ENCODE peak calls at places on chromosome 1, in six cellular contexts. One of them, this sample, is unnamed.

GRCh38 chr1:4768553-4768952 is 114.1 kb downstream of the AJAP1 start:
- DNase-seq in GM23338: no peak
- DNase-seq in GM23248: no peak
- DNase-seq in PC-3: no peak
- DNase-seq in MM.1S: no peak
- DNase-seq in neural progenitor cell: no peak
- DNase-seq in this sample: no peak

GRCh38 chr1:93735722-93736121 is 54.1 kb upstream of the BCAR3 start:
- DNase-seq in neural progenitor cell: no peak
- DNase-seq in GM23248: peak; percentile 94
- DNase-seq in PC-3: peak; percentile 56
- DNase-seq in MM.1S: no peak
- DNase-seq in GM23338: no peak
- DNase-seq in this sample: no peak

GRCh38 chr1:6301526-6301925 is 40.6 kb upstream of the GPR153 start:
- DNase-seq in PC-3: peak; percentile 100
- DNase-seq in GM23248: no peak
- DNase-seq in MM.1S: no peak
- DNase-seq in GM23338: no peak
- DNase-seq in neural progenitor cell: no peak
- DNase-seq in this sample: no peak

GRCh38 chr1:24567792-24568388 is 12.0 kb downstream of the NCMAP start:
- DNase-seq in MM.1S: no peak
- DNase-seq in neural progenitor cell: peak; percentile 26
- DNase-seq in PC-3: peak; percentile 84
- DNase-seq in GM23338: peak; percentile 65
- DNase-seq in GM23248: no peak
- DNase-seq in this sample: peak; percentile 88

GRCh38 chr1:47738560-47739182 is 258.5 kb downstream of the TRABD2B start:
- DNase-seq in GM23338: peak; percentile 87
- DNase-seq in PC-3: peak; percentile 79
- DNase-seq in MM.1S: no peak
- DNase-seq in neural progenitor cell: peak; percentile 81
- DNase-seq in GM23248: peak; percentile 72
- DNase-seq in this sample: peak; percentile 82

GRCh38 chr1:46396429-46397398 is 2.6 kb downstream of the FAAH start:
- DNase-seq in GM23338: no peak
- DNase-seq in PC-3: no peak
- DNase-seq in GM23248: no peak
- DNase-seq in MM.1S: no peak
- DNase-seq in neural progenitor cell: no peak
- DNase-seq in this sample: peak; percentile 3

GRCh38 chr1:28893403-28894102 is 20.8 kb upstream of the EPB41 start:
- DNase-seq in PC-3: peak; percentile 31
- DNase-seq in GM23338: peak; percentile 81
- DNase-seq in MM.1S: no peak
- DNase-seq in neural progenitor cell: peak; percentile 61
- DNase-seq in GM23248: peak; percentile 87
- DNase-seq in this sample: no peak

GRCh38 chr1:154403983-154404382 is 1.2 kb upstream of the IL6R start:
- DNase-seq in PC-3: no peak
- DNase-seq in GM23248: no peak
- DNase-seq in GM23338: no peak
- DNase-seq in MM.1S: no peak
- DNase-seq in neural progenitor cell: no peak
- DNase-seq in this sample: no peak

GRCh38 chr1:50959303-50959912 is 659 bp downstream of the FAF1 start:
- DNase-seq in PC-3: peak; percentile 42
- DNase-seq in GM23248: peak; percentile 74
- DNase-seq in neural progenitor cell: no peak
- DNase-seq in MM.1S: no peak
- DNase-seq in GM23338: peak; percentile 49
- DNase-seq in this sample: no peak

GRCh38 chr1:54477153-54477561 is 70.9 kb upstream of the ACOT11 start:
- DNase-seq in PC-3: no peak
- DNase-seq in neural progenitor cell: no peak
- DNase-seq in GM23338: no peak
- DNase-seq in MM.1S: no peak
- DNase-seq in GM23248: no peak
- DNase-seq in this sample: no peak

GRCh38 chr1:67874501-67875111 is 41.3 kb upstream of the GNG12 start:
- DNase-seq in GM23338: no peak
- DNase-seq in GM23248: no peak
- DNase-seq in MM.1S: no peak
- DNase-seq in PC-3: no peak
- DNase-seq in neural progenitor cell: no peak
- DNase-seq in this sample: no peak

DNA sequence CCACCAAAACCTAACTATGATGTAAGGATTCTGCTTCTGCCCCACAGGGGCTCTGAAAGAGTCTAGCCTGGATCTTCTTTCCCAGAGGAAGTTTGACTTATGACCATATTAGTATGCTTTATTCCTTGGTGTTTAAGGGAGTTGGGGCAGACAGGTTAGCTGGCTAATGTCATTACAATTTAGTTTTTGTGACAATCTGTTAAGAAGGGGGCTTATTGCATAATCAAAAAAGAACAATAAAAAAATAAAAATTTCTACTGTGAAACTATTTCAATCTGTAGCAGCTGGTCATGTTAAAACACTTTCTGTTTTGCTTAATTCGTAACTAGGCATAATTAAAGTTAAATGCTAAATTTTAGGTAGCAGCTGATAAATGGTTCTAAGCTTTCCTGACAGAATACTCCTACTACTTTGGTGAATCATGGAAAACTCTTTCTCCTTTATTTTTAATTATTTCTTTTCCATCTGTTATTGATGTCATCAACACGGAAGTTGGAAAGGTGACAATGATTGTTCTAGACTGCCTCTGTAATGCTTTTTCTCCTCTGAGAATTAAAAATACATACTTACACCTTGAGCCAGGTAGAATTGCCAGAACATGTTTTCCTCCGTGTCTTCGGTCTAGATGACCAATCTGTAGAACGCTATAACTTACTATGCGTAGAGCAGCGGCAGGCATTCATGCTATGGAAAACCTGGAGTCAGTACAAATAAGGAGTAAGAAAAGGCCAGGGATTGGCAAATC is 18.6 kb downstream of the DYRK3 start:
- DNase-seq in MM.1S: no peak
- DNase-seq in GM23248: no peak
- DNase-seq in PC-3: no peak
- DNase-seq in GM23338: no peak
- DNase-seq in neural progenitor cell: no peak
- DNase-seq in this sample: no peak
- TF ChIP-seq EZH2phosphoT487 in MM.1S: no peak
- TF ChIP-seq EZH2phosphoT487 in GM23248: no peak
- TF ChIP-seq EZH2phosphoT487 in PC-3: no peak
- TF ChIP-seq EZH2phosphoT487 in GM23338: no peak
- TF ChIP-seq EZH2phosphoT487 in neural progenitor cell: no peak
- TF ChIP-seq EZH2phosphoT487 in this sample: no peak

GRCh38 chr1:2968471-2968881 is 52.8 kb upstream of the ACTRT2 start:
- DNase-seq in GM23338: peak; percentile 9
- DNase-seq in neural progenitor cell: no peak
- DNase-seq in GM23248: no peak
- DNase-seq in MM.1S: no peak
- DNase-seq in PC-3: no peak
- DNase-seq in this sample: no peak
- TF ChIP-seq EZH2 in GM23338: no peak
- TF ChIP-seq EZH2 in neural progenitor cell: no peak
- TF ChIP-seq EZH2 in GM23248: no peak
- TF ChIP-seq EZH2 in MM.1S: no peak
- TF ChIP-seq EZH2 in PC-3: peak; percentile 39
- TF ChIP-seq EZH2 in this sample: no peak

DNA sequence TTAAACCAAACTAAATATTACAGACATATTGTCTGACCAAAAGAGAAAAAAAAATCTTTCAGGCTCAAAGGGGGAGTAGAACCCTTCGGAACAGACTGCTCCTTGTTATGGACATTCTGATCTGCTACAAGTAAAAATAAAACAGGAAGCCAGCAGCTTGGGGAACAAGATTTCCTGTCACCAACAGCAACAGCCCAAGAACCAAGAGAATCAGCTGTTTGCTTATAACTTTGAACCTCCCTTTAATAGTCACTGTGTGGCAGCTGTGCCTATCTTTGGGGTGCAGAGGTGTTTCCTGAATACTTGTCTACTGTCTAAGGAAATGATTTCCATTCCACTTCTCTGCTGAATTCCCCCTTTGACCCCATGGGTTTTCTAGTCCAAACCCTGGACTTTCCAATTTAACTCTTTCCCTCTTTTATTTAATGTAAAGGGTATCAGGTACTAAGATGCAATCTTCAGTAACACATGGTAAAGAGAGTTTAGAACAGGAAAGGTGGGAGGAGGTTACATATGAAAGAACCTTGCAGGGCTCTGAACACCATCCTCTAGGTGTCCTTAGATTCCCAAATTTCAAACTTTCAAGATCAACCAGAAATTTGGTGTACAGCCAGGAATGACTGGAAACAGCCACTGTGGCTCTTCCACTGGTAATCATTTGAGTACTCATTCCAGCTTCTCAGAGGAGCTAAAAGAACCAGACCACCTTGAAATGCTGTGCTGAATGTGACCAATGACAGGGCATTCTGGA is 38.7 kb downstream of the GPR3 start:
- DNase-seq in GM23338: no peak
- DNase-seq in MM.1S: peak; percentile 53
- DNase-seq in GM23248: peak; percentile 46
- DNase-seq in PC-3: peak; percentile 14
- DNase-seq in neural progenitor cell: no peak
- DNase-seq in this sample: no peak
- TF ChIP-seq EZH2phosphoT487 in GM23338: no peak
- TF ChIP-seq EZH2phosphoT487 in MM.1S: no peak
- TF ChIP-seq EZH2phosphoT487 in GM23248: no peak
- TF ChIP-seq EZH2phosphoT487 in PC-3: no peak
- TF ChIP-seq EZH2phosphoT487 in neural progenitor cell: no peak
- TF ChIP-seq EZH2phosphoT487 in this sample: no peak

GRCh38 chr1:41362357-41362721 is 1.1 kb downstream of the FOXO6 start:
- DNase-seq in GM23338: no peak
- DNase-seq in MM.1S: no peak
- DNase-seq in PC-3: no peak
- DNase-seq in neural progenitor cell: no peak
- DNase-seq in GM23248: no peak
- DNase-seq in this sample: no peak
- TF ChIP-seq EZH2 in GM23338: no peak
- TF ChIP-seq EZH2 in MM.1S: no peak
- TF ChIP-seq EZH2 in PC-3: no peak
- TF ChIP-seq EZH2 in neural progenitor cell: no peak
- TF ChIP-seq EZH2 in GM23248: peak; percentile 56
- TF ChIP-seq EZH2 in this sample: no peak

DNA sequence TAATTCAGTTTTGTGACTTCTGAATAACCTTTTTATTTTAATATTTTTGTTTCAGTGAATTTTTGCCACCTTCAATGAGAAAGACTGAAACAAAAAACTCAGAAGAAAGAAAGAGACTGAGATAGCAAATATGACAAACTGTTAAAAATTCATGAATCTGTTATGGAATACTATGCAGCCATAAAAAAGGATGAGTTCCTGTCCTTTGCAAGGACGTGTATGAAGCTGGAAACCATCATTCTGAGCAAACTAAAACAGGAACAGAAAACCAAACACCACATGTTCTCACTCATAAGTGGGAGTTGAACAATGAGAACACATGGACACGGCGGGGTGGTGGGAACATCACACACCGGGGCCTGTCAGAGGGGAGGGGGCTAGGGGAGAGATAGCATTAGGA is 193.4 kb upstream of the FGGY start:
- DNase-seq in neural progenitor cell: no peak
- DNase-seq in PC-3: no peak
- DNase-seq in GM23248: no peak
- DNase-seq in MM.1S: no peak
- DNase-seq in GM23338: no peak
- DNase-seq in this sample: no peak
- TF ChIP-seq EZH2phosphoT487 in neural progenitor cell: no peak
- TF ChIP-seq EZH2phosphoT487 in PC-3: no peak
- TF ChIP-seq EZH2phosphoT487 in GM23248: no peak
- TF ChIP-seq EZH2phosphoT487 in MM.1S: no peak
- TF ChIP-seq EZH2phosphoT487 in GM23338: no peak
- TF ChIP-seq EZH2phosphoT487 in this sample: no peak

GRCh38 chr1:81804320-81804719 is 3.6 kb downstream of the ADGRL2 start:
- DNase-seq in PC-3: no peak
- DNase-seq in neural progenitor cell: peak; percentile 67
- DNase-seq in GM23338: peak; percentile 76
- DNase-seq in MM.1S: no peak
- DNase-seq in GM23248: peak; percentile 8
- DNase-seq in this sample: no peak

GRCh38 chr1:81801834-81802531 is 1.2 kb downstream of the ADGRL2 start:
- DNase-seq in neural progenitor cell: peak; percentile 62
- DNase-seq in MM.1S: peak; percentile 32
- DNase-seq in GM23248: peak; percentile 86
- DNase-seq in PC-3: no peak
- DNase-seq in GM23338: peak; percentile 58
- DNase-seq in this sample: peak; percentile 72

GRCh38 chr1:81803423-81804103 is 2.8 kb downstream of the ADGRL2 start:
- DNase-seq in neural progenitor cell: peak; percentile 83
- DNase-seq in MM.1S: no peak
- DNase-seq in PC-3: no peak
- DNase-seq in GM23248: peak; percentile 60
- DNase-seq in GM23338: peak; percentile 67
- DNase-seq in this sample: peak; percentile 25

GRCh38 chr1:81801032-81801833 is 499 bp downstream of the ADGRL2 start:
- DNase-seq in neural progenitor cell: peak; percentile 94
- DNase-seq in MM.1S: peak; percentile 70
- DNase-seq in PC-3: peak; percentile 43
- DNase-seq in GM23248: peak; percentile 95
- DNase-seq in GM23338: peak; percentile 93
- DNase-seq in this sample: peak; percentile 91

GRCh38 chr1:81802601-81803422 is 2.1 kb downstream of the ADGRL2 start:
- DNase-seq in MM.1S: peak; percentile 41
- DNase-seq in neural progenitor cell: peak; percentile 76
- DNase-seq in GM23338: peak; percentile 58
- DNase-seq in PC-3: no peak
- DNase-seq in GM23248: peak; percentile 84
- DNase-seq in this sample: peak; percentile 85
- TF ChIP-seq EZH2 in MM.1S: no peak
- TF ChIP-seq EZH2 in neural progenitor cell: no peak
- TF ChIP-seq EZH2 in GM23338: no peak
- TF ChIP-seq EZH2 in PC-3: peak; percentile 96
- TF ChIP-seq EZH2 in GM23248: no peak
- TF ChIP-seq EZH2 in this sample: no peak

This sample was measured in hepatocyte.